ENCODE peak calls at places on chromosomes 13 and 19, in eight cellular contexts. One of them, this sample, is unnamed.
A peak's percentile ranks its signal among the peaks of the same experiment; 100 is the strongest.

GRCh38 chr13:43374621-43375020 is 351.2 kb downstream of the DNAJC15 start:
- DNase-seq in effector memory CD8-positive, alpha-beta T cell: no peak
- DNase-seq in activated naive CD8-positive, alpha-beta T cell treated with anti-CD3 and anti-CD28 coated beads, Interleukin-2, amount 50 U/mL, for 24 hours: no peak
- DNase-seq in HTR-8/SVneo: no peak
- DNase-seq in stimulated activated CD4-positive, alpha-beta T cell treated with anti-CD3 and anti-CD28 coated beads, Interleukin-4, amount 100 ng/mL, for 4 hours: no peak
- DNase-seq in NCI-H774: no peak
- DNase-seq in iPS-NIHi11: no peak
- DNase-seq in skeletal muscle cell: no peak
- DNase-seq in this sample: no peak

GRCh38 chr19:42052241-42052863 is 17.7 kb downstream of the GRIK5 start:
- DNase-seq in skeletal muscle cell: no peak
- DNase-seq in stimulated activated CD4-positive, alpha-beta T cell treated with anti-CD3 and anti-CD28 coated beads, Interleukin-4, amount 100 ng/mL, for 4 hours: no peak
- DNase-seq in NCI-H774: no peak
- DNase-seq in activated naive CD8-positive, alpha-beta T cell treated with anti-CD3 and anti-CD28 coated beads, Interleukin-2, amount 50 U/mL, for 24 hours: no peak
- DNase-seq in HTR-8/SVneo: no peak
- DNase-seq in iPS-NIHi11: no peak
- DNase-seq in effector memory CD8-positive, alpha-beta T cell: no peak
- DNase-seq in this sample: no peak

GRCh38 chr19:13055213-13056051 is 47.2 kb downstream of the LYL1 start:
- DNase-seq in NCI-H774: no peak
- DNase-seq in skeletal muscle cell: peak; percentile 77
- DNase-seq in stimulated activated CD4-positive, alpha-beta T cell treated with anti-CD3 and anti-CD28 coated beads, Interleukin-4, amount 100 ng/mL, for 4 hours: no peak
- DNase-seq in activated naive CD8-positive, alpha-beta T cell treated with anti-CD3 and anti-CD28 coated beads, Interleukin-2, amount 50 U/mL, for 24 hours: no peak
- DNase-seq in HTR-8/SVneo: peak; percentile 87
- DNase-seq in effector memory CD8-positive, alpha-beta T cell: no peak
- DNase-seq in iPS-NIHi11: peak; percentile 62
- DNase-seq in this sample: peak; percentile 80

GRCh38 chr19:15379996-15380647 is 535 bp upstream of the AKAP8 start:
- DNase-seq in activated naive CD8-positive, alpha-beta T cell treated with anti-CD3 and anti-CD28 coated beads, Interleukin-2, amount 50 U/mL, for 24 hours: no peak
- DNase-seq in effector memory CD8-positive, alpha-beta T cell: no peak
- DNase-seq in NCI-H774: peak; percentile 47
- DNase-seq in iPS-NIHi11: peak; percentile 73
- DNase-seq in skeletal muscle cell: no peak
- DNase-seq in stimulated activated CD4-positive, alpha-beta T cell treated with anti-CD3 and anti-CD28 coated beads, Interleukin-4, amount 100 ng/mL, for 4 hours: no peak
- DNase-seq in HTR-8/SVneo: peak; percentile 55
- DNase-seq in this sample: peak; percentile 94

GRCh38 chr13:96034662-96035061 is 18.5 kb downstream of the UGGT2 start:
- DNase-seq in skeletal muscle cell: no peak
- DNase-seq in HTR-8/SVneo: no peak
- DNase-seq in NCI-H774: no peak
- DNase-seq in activated naive CD8-positive, alpha-beta T cell treated with anti-CD3 and anti-CD28 coated beads, Interleukin-2, amount 50 U/mL, for 24 hours: no peak
- DNase-seq in stimulated activated CD4-positive, alpha-beta T cell treated with anti-CD3 and anti-CD28 coated beads, Interleukin-4, amount 100 ng/mL, for 4 hours: no peak
- DNase-seq in effector memory CD8-positive, alpha-beta T cell: no peak
- DNase-seq in iPS-NIHi11: no peak
- DNase-seq in this sample: no peak

GRCh38 chr19:35106898-35107540 is 8.6 kb upstream of the FXYD3 start:
- DNase-seq in NCI-H774: no peak
- DNase-seq in activated naive CD8-positive, alpha-beta T cell treated with anti-CD3 and anti-CD28 coated beads, Interleukin-2, amount 50 U/mL, for 24 hours: no peak
- DNase-seq in effector memory CD8-positive, alpha-beta T cell: no peak
- DNase-seq in HTR-8/SVneo: no peak
- DNase-seq in iPS-NIHi11: no peak
- DNase-seq in stimulated activated CD4-positive, alpha-beta T cell treated with anti-CD3 and anti-CD28 coated beads, Interleukin-4, amount 100 ng/mL, for 4 hours: no peak
- DNase-seq in skeletal muscle cell: no peak
- DNase-seq in this sample: no peak

GRCh38 chr19:6739390-6739883 is at the start of gene TRIP10:
- DNase-seq in iPS-NIHi11: peak; percentile 84
- DNase-seq in activated naive CD8-positive, alpha-beta T cell treated with anti-CD3 and anti-CD28 coated beads, Interleukin-2, amount 50 U/mL, for 24 hours: peak; percentile 84
- DNase-seq in effector memory CD8-positive, alpha-beta T cell: peak; percentile 69
- DNase-seq in skeletal muscle cell: no peak
- DNase-seq in NCI-H774: peak; percentile 59
- DNase-seq in stimulated activated CD4-positive, alpha-beta T cell treated with anti-CD3 and anti-CD28 coated beads, Interleukin-4, amount 100 ng/mL, for 4 hours: peak; percentile 82
- DNase-seq in HTR-8/SVneo: peak; percentile 71
- DNase-seq in this sample: peak; percentile 94

GRCh38 chr13:99383946-99384345 is 76.7 kb upstream of the GPR183 start:
- DNase-seq in HTR-8/SVneo: no peak
- DNase-seq in activated naive CD8-positive, alpha-beta T cell treated with anti-CD3 and anti-CD28 coated beads, Interleukin-2, amount 50 U/mL, for 24 hours: peak; percentile 48
- DNase-seq in iPS-NIHi11: no peak
- DNase-seq in effector memory CD8-positive, alpha-beta T cell: no peak
- DNase-seq in stimulated activated CD4-positive, alpha-beta T cell treated with anti-CD3 and anti-CD28 coated beads, Interleukin-4, amount 100 ng/mL, for 4 hours: no peak
- DNase-seq in skeletal muscle cell: no peak
- DNase-seq in NCI-H774: no peak
- DNase-seq in this sample: peak; percentile 43

GRCh38 chr13:51675877-51676276 is 91.6 kb downstream of the WDFY2 start:
- DNase-seq in iPS-NIHi11: no peak
- DNase-seq in effector memory CD8-positive, alpha-beta T cell: no peak
- DNase-seq in HTR-8/SVneo: no peak
- DNase-seq in skeletal muscle cell: no peak
- DNase-seq in NCI-H774: no peak
- DNase-seq in activated naive CD8-positive, alpha-beta T cell treated with anti-CD3 and anti-CD28 coated beads, Interleukin-2, amount 50 U/mL, for 24 hours: no peak
- DNase-seq in stimulated activated CD4-positive, alpha-beta T cell treated with anti-CD3 and anti-CD28 coated beads, Interleukin-4, amount 100 ng/mL, for 4 hours: no peak
- DNase-seq in this sample: no peak

This sample was measured in endodermal cell.